ENCODE peak calls at places on chromosome 5, in nine cellular contexts. One of them, this sample, is unnamed.

GRCh38 chr5:191949-192690 is 825 bp downstream of the LRRC14B start:
- DNase-seq in prostate gland: no peak
- DNase-seq in A549: no peak
- DNase-seq in K562: no peak
- DNase-seq in GM06990: no peak
- DNase-seq in hepatocyte: no peak
- DNase-seq in mucosa of descending colon: no peak
- DNase-seq in fibroblast of lung: no peak
- DNase-seq in Caco-2: no peak
- DNase-seq in this sample: no peak

GRCh38 chr5:5270958-5271605 is 131.0 kb downstream of the ADAMTS16 start:
- DNase-seq in prostate gland: peak; percentile 48
- DNase-seq in A549: peak; percentile 88
- DNase-seq in K562: no peak
- DNase-seq in GM06990: no peak
- DNase-seq in hepatocyte: peak; percentile 92
- DNase-seq in mucosa of descending colon: peak; percentile 48
- DNase-seq in fibroblast of lung: peak; percentile 96
- DNase-seq in Caco-2: peak; percentile 42
- DNase-seq in this sample: peak; percentile 44

GRCh38 chr5:157718529-157718928 is 12.7 kb upstream of the THG1L start:
- DNase-seq in prostate gland: no peak
- DNase-seq in A549: peak; percentile 56
- DNase-seq in K562: peak; percentile 32
- DNase-seq in GM06990: no peak
- DNase-seq in hepatocyte: peak; percentile 56
- DNase-seq in mucosa of descending colon: peak; percentile 36
- DNase-seq in fibroblast of lung: peak; percentile 68
- DNase-seq in Caco-2: peak; percentile 64
- DNase-seq in this sample: peak; percentile 27

GRCh38 chr5:116709082-116709481 is 134.5 kb upstream of the SEMA6A start:
- DNase-seq in prostate gland: no peak
- DNase-seq in A549: no peak
- DNase-seq in K562: no peak
- DNase-seq in GM06990: peak; percentile 36
- DNase-seq in hepatocyte: no peak
- DNase-seq in mucosa of descending colon: no peak
- DNase-seq in fibroblast of lung: no peak
- DNase-seq in Caco-2: no peak
- DNase-seq in this sample: no peak

GRCh38 chr5:179285236-179285635 is 60.0 kb downstream of the ADAMTS2 start:
- DNase-seq in prostate gland: no peak
- DNase-seq in A549: no peak
- DNase-seq in K562: no peak
- DNase-seq in GM06990: no peak
- DNase-seq in hepatocyte: no peak
- DNase-seq in mucosa of descending colon: peak; percentile 15
- DNase-seq in fibroblast of lung: no peak
- DNase-seq in Caco-2: no peak
- DNase-seq in this sample: no peak

GRCh38 chr5:132592521-132592920 is 35.7 kb downstream of the RAD50 start:
- DNase-seq in prostate gland: no peak
- DNase-seq in A549: no peak
- DNase-seq in K562: no peak
- DNase-seq in GM06990: no peak
- DNase-seq in hepatocyte: no peak
- DNase-seq in mucosa of descending colon: no peak
- DNase-seq in fibroblast of lung: peak; percentile 53
- DNase-seq in Caco-2: peak; percentile 9
- DNase-seq in this sample: peak; percentile 7

GRCh38 chr5:118611332-118611945 is 376.9 kb downstream of the DTWD2 start:
- DNase-seq in prostate gland: no peak
- DNase-seq in A549: peak; percentile 19
- DNase-seq in K562: peak; percentile 22
- DNase-seq in GM06990: no peak
- DNase-seq in hepatocyte: peak; percentile 31
- DNase-seq in mucosa of descending colon: no peak
- DNase-seq in fibroblast of lung: no peak
- DNase-seq in Caco-2: peak; percentile 30
- DNase-seq in this sample: peak; percentile 34

GRCh38 chr5:43066231-43066798 is 26.2 kb upstream of the ANXA2R start:
- DNase-seq in prostate gland: peak; percentile 70
- DNase-seq in A549: peak; percentile 78
- DNase-seq in K562: peak; percentile 65
- DNase-seq in GM06990: peak; percentile 88
- DNase-seq in hepatocyte: peak; percentile 85
- DNase-seq in mucosa of descending colon: peak; percentile 83
- DNase-seq in fibroblast of lung: peak; percentile 69
- DNase-seq in Caco-2: peak; percentile 73
- DNase-seq in this sample: peak; percentile 61

GRCh38 chr5:150544606-150545219 is 36.8 kb downstream of the NDST1 start:
- DNase-seq in prostate gland: peak; percentile 56
- DNase-seq in A549: peak; percentile 68
- DNase-seq in K562: peak; percentile 95
- DNase-seq in GM06990: peak; percentile 57
- DNase-seq in hepatocyte: peak; percentile 83
- DNase-seq in mucosa of descending colon: peak; percentile 86
- DNase-seq in fibroblast of lung: peak; percentile 27
- DNase-seq in Caco-2: peak; percentile 77
- DNase-seq in this sample: peak; percentile 93

GRCh38 chr5:616342-617039 is 4.4 kb downstream of the CEP72 start:
- DNase-seq in prostate gland: no peak
- DNase-seq in A549: peak; percentile 27
- DNase-seq in K562: peak; percentile 37
- DNase-seq in GM06990: no peak
- DNase-seq in hepatocyte: no peak
- DNase-seq in mucosa of descending colon: no peak
- DNase-seq in fibroblast of lung: no peak
- DNase-seq in Caco-2: no peak
- DNase-seq in this sample: peak; percentile 33

GRCh38 chr5:120327180-120327579 is 136.9 kb upstream of the PRR16 start:
- DNase-seq in prostate gland: no peak
- DNase-seq in A549: no peak
- DNase-seq in K562: no peak
- DNase-seq in GM06990: no peak
- DNase-seq in hepatocyte: no peak
- DNase-seq in mucosa of descending colon: no peak
- DNase-seq in fibroblast of lung: peak; percentile 6
- DNase-seq in Caco-2: no peak
- DNase-seq in this sample: no peak

GRCh38 chr5:179344301-179345178 is 721 bp downstream of the ADAMTS2 start:
- DNase-seq in prostate gland: no peak
- DNase-seq in A549: no peak
- DNase-seq in K562: peak; percentile 16
- DNase-seq in GM06990: no peak
- DNase-seq in hepatocyte: peak; percentile 33
- DNase-seq in mucosa of descending colon: no peak
- DNase-seq in fibroblast of lung: peak; percentile 28
- DNase-seq in Caco-2: no peak
- DNase-seq in this sample: no peak

GRCh38 chr5:111043712-111044506 is 27.6 kb upstream of the TSLP start:
- DNase-seq in prostate gland: no peak
- DNase-seq in A549: no peak
- DNase-seq in K562: no peak
- DNase-seq in GM06990: no peak
- DNase-seq in hepatocyte: no peak
- DNase-seq in mucosa of descending colon: no peak
- DNase-seq in fibroblast of lung: peak; percentile 53
- DNase-seq in Caco-2: no peak
- DNase-seq in this sample: no peak

GRCh38 chr5:91281409-91281808 is 101.7 kb downstream of the ARRDC3 start:
- DNase-seq in prostate gland: no peak
- DNase-seq in A549: peak; percentile 46
- DNase-seq in K562: no peak
- DNase-seq in GM06990: no peak
- DNase-seq in hepatocyte: no peak
- DNase-seq in mucosa of descending colon: no peak
- DNase-seq in fibroblast of lung: peak; percentile 91
- DNase-seq in Caco-2: no peak
- DNase-seq in this sample: no peak

GRCh38 chr5:35926389-35927051 is 11.9 kb downstream of the CAPSL start:
- DNase-seq in prostate gland: peak; percentile 42
- DNase-seq in A549: peak; percentile 51
- DNase-seq in K562: peak; percentile 79
- DNase-seq in GM06990: no peak
- DNase-seq in hepatocyte: peak; percentile 80
- DNase-seq in mucosa of descending colon: no peak
- DNase-seq in fibroblast of lung: peak; percentile 20
- DNase-seq in Caco-2: peak; percentile 69
- DNase-seq in this sample: peak; percentile 64

GRCh38 chr5:178859625-178860521 is at the start of gene ZNF354B:
- DNase-seq in prostate gland: peak; percentile 89
- DNase-seq in A549: peak; percentile 93
- DNase-seq in K562: peak; percentile 81
- DNase-seq in GM06990: peak; percentile 87
- DNase-seq in hepatocyte: peak; percentile 95
- DNase-seq in mucosa of descending colon: peak; percentile 92
- DNase-seq in fibroblast of lung: peak; percentile 95
- DNase-seq in Caco-2: peak; percentile 93
- DNase-seq in this sample: peak; percentile 91

GRCh38 chr5:126987271-126987899 is 43.0 kb downstream of the MARCHF3 start:
- DNase-seq in prostate gland: no peak
- DNase-seq in A549: no peak
- DNase-seq in K562: no peak
- DNase-seq in GM06990: no peak
- DNase-seq in hepatocyte: no peak
- DNase-seq in mucosa of descending colon: no peak
- DNase-seq in fibroblast of lung: no peak
- DNase-seq in Caco-2: no peak
- DNase-seq in this sample: no peak

GRCh38 chr5:77892061-77893010 is 116.2 kb upstream of the TBCA start:
- DNase-seq in prostate gland: no peak
- DNase-seq in A549: no peak
- DNase-seq in K562: no peak
- DNase-seq in GM06990: no peak
- DNase-seq in hepatocyte: no peak
- DNase-seq in mucosa of descending colon: no peak
- DNase-seq in fibroblast of lung: no peak
- DNase-seq in Caco-2: no peak
- DNase-seq in this sample: no peak

GRCh38 chr5:151569132-151570046 is 21.7 kb downstream of the FAT2 start:
- DNase-seq in prostate gland: no peak
- DNase-seq in A549: no peak
- DNase-seq in K562: no peak
- DNase-seq in GM06990: no peak
- DNase-seq in hepatocyte: no peak
- DNase-seq in mucosa of descending colon: no peak
- DNase-seq in fibroblast of lung: no peak
- DNase-seq in Caco-2: no peak
- DNase-seq in this sample: no peak

DNA sequence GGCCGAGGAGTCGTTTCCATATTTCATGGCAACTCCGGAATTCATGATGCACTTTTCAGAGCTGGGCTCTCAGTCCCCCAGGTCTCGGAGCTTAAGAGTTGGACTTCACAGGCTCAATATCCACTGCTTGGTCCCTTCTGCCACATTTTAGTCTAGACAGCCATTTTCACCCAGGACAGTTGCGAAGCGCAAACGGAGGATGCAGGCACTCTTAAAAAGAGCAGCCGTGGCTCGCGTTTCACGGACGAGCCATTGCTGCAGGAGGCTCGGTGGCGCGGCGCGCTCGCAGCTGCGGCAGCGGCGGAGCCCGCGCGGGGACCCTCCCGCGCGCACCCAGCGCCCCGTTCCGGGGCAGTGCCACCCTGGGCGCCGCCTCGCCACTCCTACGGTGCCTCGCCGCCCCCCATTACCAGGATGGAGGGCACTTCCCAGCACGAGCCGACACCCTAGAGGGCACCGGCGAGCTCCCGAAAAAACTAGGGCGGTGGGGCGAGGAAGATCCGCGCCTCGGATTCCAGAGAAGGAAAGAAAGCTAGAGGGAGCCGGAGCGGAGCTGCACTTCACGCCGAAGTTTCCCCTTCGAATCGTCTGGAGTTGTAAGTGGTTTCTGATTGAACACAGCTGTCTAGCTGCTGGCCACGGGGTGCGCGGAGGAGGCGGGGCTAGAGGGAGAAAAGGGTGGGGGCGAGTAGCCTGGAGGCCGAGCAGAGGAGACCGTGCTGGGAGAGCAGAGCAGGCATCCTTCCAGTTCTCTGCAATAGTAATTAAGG is 140.3 kb downstream of the TSSK1B start:
- DNase-seq in prostate gland: peak; percentile 86
- DNase-seq in A549: peak; percentile 48
- DNase-seq in K562: peak; percentile 35
- DNase-seq in GM06990: peak; percentile 57
- DNase-seq in hepatocyte: peak; percentile 92
- DNase-seq in mucosa of descending colon: peak; percentile 83
- DNase-seq in fibroblast of lung: peak; percentile 90
- DNase-seq in Caco-2: peak; percentile 55
- DNase-seq in this sample: peak; percentile 77
- TF ChIP-seq CTCF in prostate gland: peak; percentile 8
- TF ChIP-seq CTCF in A549: peak; percentile 13
- TF ChIP-seq CTCF in K562: peak; percentile 9
- TF ChIP-seq CTCF in GM06990: no peak
- TF ChIP-seq CTCF in hepatocyte: peak; percentile 20
- TF ChIP-seq CTCF in mucosa of descending colon: no peak
- TF ChIP-seq CTCF in fibroblast of lung: peak; percentile 31
- TF ChIP-seq CTCF in Caco-2: no peak
- TF ChIP-seq CTCF in this sample: no peak

GRCh38 chr5:59724482-59725392 is 168.8 kb downstream of the PDE4D start:
- DNase-seq in prostate gland: no peak
- DNase-seq in A549: peak; percentile 66
- DNase-seq in K562: peak; percentile 44
- DNase-seq in GM06990: no peak
- DNase-seq in hepatocyte: peak; percentile 57
- DNase-seq in mucosa of descending colon: no peak
- DNase-seq in fibroblast of lung: peak; percentile 31
- DNase-seq in Caco-2: peak; percentile 64
- DNase-seq in this sample: peak; percentile 68
- TF ChIP-seq CTCF in prostate gland: peak; percentile 35
- TF ChIP-seq CTCF in A549: peak; percentile 76
- TF ChIP-seq CTCF in K562: peak; percentile 32
- TF ChIP-seq CTCF in GM06990: peak; percentile 73
- TF ChIP-seq CTCF in hepatocyte: peak; percentile 60
- TF ChIP-seq CTCF in mucosa of descending colon: peak; percentile 63
- TF ChIP-seq CTCF in fibroblast of lung: peak; percentile 78
- TF ChIP-seq CTCF in Caco-2: peak; percentile 72
- TF ChIP-seq CTCF in this sample: peak; percentile 76

GRCh38 chr5:55232985-55233928 is at the start of gene CCNO:
- DNase-seq in prostate gland: peak; percentile 76
- DNase-seq in A549: peak; percentile 82
- DNase-seq in K562: peak; percentile 85
- DNase-seq in GM06990: peak; percentile 64
- DNase-seq in hepatocyte: peak; percentile 80
- DNase-seq in mucosa of descending colon: peak; percentile 84
- DNase-seq in fibroblast of lung: peak; percentile 78
- DNase-seq in Caco-2: peak; percentile 84
- DNase-seq in this sample: peak; percentile 88
- TF ChIP-seq CTCF in prostate gland: no peak
- TF ChIP-seq CTCF in A549: no peak
- TF ChIP-seq CTCF in K562: no peak
- TF ChIP-seq CTCF in GM06990: no peak
- TF ChIP-seq CTCF in hepatocyte: peak; percentile 3
- TF ChIP-seq CTCF in mucosa of descending colon: no peak
- TF ChIP-seq CTCF in fibroblast of lung: no peak
- TF ChIP-seq CTCF in Caco-2: no peak
- TF ChIP-seq CTCF in this sample: no peak

DNA sequence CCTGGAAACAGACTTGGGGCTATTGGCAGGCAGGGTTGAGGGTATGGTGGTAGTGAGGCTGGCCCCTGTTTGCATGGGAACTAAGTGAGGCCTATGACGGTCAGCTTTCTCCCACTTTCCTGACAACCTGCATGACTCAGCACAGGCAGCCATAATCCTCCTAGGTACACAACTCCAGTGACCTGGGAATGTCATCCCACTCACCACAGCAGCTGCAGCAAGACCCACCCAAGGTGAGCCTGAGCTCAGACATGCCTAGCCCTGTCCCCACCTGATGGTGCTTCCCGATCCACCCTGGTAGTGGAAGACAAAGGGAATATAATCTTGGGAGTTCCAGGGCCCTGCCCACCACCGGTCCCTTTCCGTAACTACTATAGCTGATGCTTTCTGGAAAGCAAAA is 178.7 kb downstream of the NDUFS4 start:
- DNase-seq in prostate gland: no peak
- DNase-seq in A549: no peak
- DNase-seq in K562: no peak
- DNase-seq in GM06990: no peak
- DNase-seq in hepatocyte: no peak
- DNase-seq in mucosa of descending colon: no peak
- DNase-seq in fibroblast of lung: no peak
- DNase-seq in Caco-2: no peak
- DNase-seq in this sample: no peak
- TF ChIP-seq CTCF in prostate gland: no peak
- TF ChIP-seq CTCF in A549: no peak
- TF ChIP-seq CTCF in K562: no peak
- TF ChIP-seq CTCF in GM06990: no peak
- TF ChIP-seq CTCF in hepatocyte: no peak
- TF ChIP-seq CTCF in mucosa of descending colon: no peak
- TF ChIP-seq CTCF in fibroblast of lung: no peak
- TF ChIP-seq CTCF in Caco-2: no peak
- TF ChIP-seq CTCF in this sample: no peak

This sample was measured in Calu3.